ENCODE peak calls at places on chromosomes 13 and 19, in ten cellular contexts. Z, K, F, D, R, J, E, Y, U and W are unnamed samples.

GRCh38 chr19:57053401-57053800 is 66.4 kb upstream of the USP29 start:
- DNase-seq in K (peak; percentile 37), F (no peak), Z (no peak), Y (no peak), U (no peak), E (no peak), D (no peak), R (no peak), J (no peak), W (no peak)

GRCh38 chr19:16714702-16715294 is 4.8 kb upstream of the NWD1 start:
- DNase-seq in D (no peak), R (peak; percentile 28), U (no peak), J (no peak), K (no peak), F (peak; percentile 24), Z (peak; percentile 81), Y (peak; percentile 73), E (peak; percentile 78), W (peak; percentile 40)

GRCh38 chr19:55353803-55354697 is 469 bp downstream of the COX6B2 start:
- DNase-seq in F (peak; percentile 43), Y (peak; percentile 85), R (peak; percentile 67), U (no peak), K (no peak), Z (peak; percentile 82), D (no peak), J (peak; percentile 48), E (peak; percentile 86), W (peak; percentile 67)

GRCh38 chr19:18300930-18301717 is 19.7 kb upstream of the JUND start:
- DNase-seq in F (peak; percentile 62), K (peak; percentile 94), Y (peak; percentile 68), J (no peak), U (no peak), R (peak; percentile 70), E (peak; percentile 86), D (peak; percentile 80), Z (no peak), W (no peak)

GRCh38 chr13:25085125-25085742 is 10.7 kb upstream of the PABPC3 start:
- DNase-seq in U (no peak), Z (peak; percentile 50), R (no peak), J (no peak), F (peak; percentile 26), D (no peak), Y (peak; percentile 57), E (no peak), K (no peak), W (no peak)

GRCh38 chr13:76991432-76991795 is 467 bp upstream of the CLN5 start:
- DNase-seq in J (no peak), F (no peak), E (no peak), D (peak; percentile 15), Z (no peak), R (no peak), Y (peak; percentile 57), K (peak; percentile 87), U (no peak), W (peak; percentile 83)

GRCh38 chr19:51292971-51293370 is 18.5 kb upstream of the IGLON5 start:
- DNase-seq in U (no peak), D (no peak), F (no peak), J (no peak), E (no peak), Z (no peak), K (peak; percentile 53), R (no peak), Y (no peak), W (no peak)

GRCh38 chr13:22074403-22074802 is 403.5 kb downstream of the FGF9 start:
- DNase-seq in D (no peak), U (no peak), E (no peak), Y (no peak), Z (no peak), R (no peak), F (no peak), J (no peak), K (no peak), W (no peak)

GRCh38 chr13:106155411-106155810 is 380.1 kb downstream of the EFNB2 start:
- DNase-seq in D (no peak), Y (no peak), U (no peak), E (no peak), F (peak; percentile 79), J (no peak), R (no peak), K (no peak), Z (no peak), W (no peak)

GRCh38 chr19:1076951-1077350 is 10.0 kb downstream of the ARHGAP45 start:
- DNase-seq in J (no peak), Z (no peak), Y (peak; percentile 85), D (no peak), U (no peak), E (peak; percentile 88), R (no peak), K (peak; percentile 94), F (no peak), W (peak; percentile 80)

GRCh38 chr19:48962029-48962848 is 2.9 kb upstream of the FTL start:
- DNase-seq in Y (peak; percentile 86), K (peak; percentile 92), F (no peak), R (no peak), E (peak; percentile 93), U (no peak), J (no peak), Z (no peak), D (no peak), W (peak; percentile 56)

GRCh38 chr19:42250666-42251531 is 4.0 kb downstream of the ERF start:
- DNase-seq in K (no peak), R (peak; percentile 66), Z (no peak), E (peak; percentile 75), Y (no peak), F (peak; percentile 50), J (no peak), D (no peak), U (no peak), W (no peak)

GRCh38 chr13:113907637-113908617 is 44.1 kb upstream of the GAS6 start:
- DNase-seq in F (peak; percentile 97), U (peak; percentile 77), D (no peak), K (no peak), J (peak; percentile 18), R (no peak), E (no peak), Y (peak; percentile 16), Z (no peak), W (no peak)

GRCh38 chr13:113552786-113553540 is 31.6 kb upstream of the TFDP1 start:
- DNase-seq in Y (no peak), U (no peak), Z (no peak), D (no peak), F (no peak), R (no peak), E (peak; percentile 32), J (no peak), K (peak; percentile 68), W (no peak)

GRCh38 chr13:99986751-99987150 is 5.2 kb downstream of the ZIC2 start:
- DNase-seq in F (no peak), K (no peak), J (no peak), D (no peak), E (no peak), U (no peak), R (no peak), Y (no peak), Z (no peak), W (no peak)

GRCh38 chr19:43503501-43504425 is 783 bp downstream of the PHLDB3 start:
- DNase-seq in U (peak; percentile 29), K (peak; percentile 99), J (peak; percentile 93), R (peak; percentile 99), Z (peak; percentile 97), F (peak; percentile 84), D (peak; percentile 89), Y (peak; percentile 100), E (peak; percentile 95), W (peak; percentile 96)
- TF ChIP-seq CTCF in U (no peak), K (no peak), J (no peak), R (no peak), Z (peak; percentile 25), F (peak; percentile 6), D (no peak), Y (no peak), E (no peak), W (no peak)

GRCh38 chr13:53310786-53311185 is 282.2 kb downstream of the OLFM4 start:
- DNase-seq in R (no peak), F (no peak), Z (no peak), Y (no peak), J (no peak), E (no peak), U (no peak), D (no peak), K (no peak), W (no peak)

GRCh38 chr13:53311561-53311960 is 282.9 kb downstream of the OLFM4 start:
- DNase-seq in Y (no peak), F (no peak), J (no peak), U (no peak), R (no peak), Z (no peak), K (no peak), D (no peak), E (no peak), W (no peak)
- TF ChIP-seq CTCF in Y (no peak), F (no peak), J (no peak), U (no peak), R (no peak), Z (no peak), K (no peak), D (no peak), E (no peak), W (no peak)

GRCh38 chr13:97512732-97513131 is 78.8 kb downstream of the RAP2A start:
- DNase-seq in J (no peak), Z (no peak), K (no peak), Y (no peak), D (no peak), U (no peak), R (no peak), F (no peak), E (no peak), W (no peak)
- TF ChIP-seq CTCF in J (no peak), Z (no peak), K (no peak), Y (no peak), D (no peak), U (no peak), R (no peak), F (peak; percentile 8), E (no peak), W (no peak)

DNA sequence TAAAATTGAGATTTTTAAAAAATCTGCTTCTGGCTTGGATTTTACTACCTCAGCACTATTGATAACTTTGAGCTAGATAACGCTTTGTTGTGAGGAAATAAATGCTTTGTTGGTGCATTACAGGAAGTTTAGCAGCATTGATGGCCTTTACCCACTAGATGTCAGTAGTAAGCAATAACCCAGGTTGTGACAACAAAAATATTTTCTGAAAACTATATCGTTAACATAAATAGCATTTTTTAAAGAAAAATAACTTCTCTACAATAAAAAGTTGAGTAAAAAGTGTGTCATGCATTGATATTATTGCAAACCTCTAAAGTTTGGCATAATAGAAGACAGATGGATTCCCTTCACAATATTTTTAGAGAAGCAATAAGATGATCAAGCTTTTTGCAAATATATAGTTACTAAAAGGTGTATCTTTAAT is 1246.5 kb downstream of the UQCRFS1 start:
- DNase-seq in R (no peak), D (no peak), J (no peak), E (no peak), K (no peak), F (no peak), Y (no peak), Z (no peak), U (no peak), W (no peak)
- TF ChIP-seq CTCF in R (peak; percentile 29), D (no peak), J (no peak), E (peak; percentile 70), K (no peak), F (peak; percentile 48), Y (peak; percentile 35), Z (peak; percentile 28), U (peak; percentile 27), W (peak; percentile 61)

GRCh38 chr19:32748497-32748896 is 28.9 kb downstream of the TDRD12 start:
- DNase-seq in J (no peak), Y (peak; percentile 5), E (no peak), Z (peak; percentile 17), R (no peak), D (no peak), K (no peak), U (no peak), F (no peak), W (no peak)
- TF ChIP-seq CTCF in J (no peak), Y (no peak), E (peak; percentile 9), Z (no peak), R (no peak), D (no peak), K (no peak), U (no peak), F (no peak), W (no peak)